ENCODE peak calls at places on chromosomes 1 and 21, in nine cellular contexts. N is endothelial cell of umbilical vein, G is fibroblast of lung, C is astrocyte, I is IMR-90, L is neural progenitor cell, T is neuronal stem cell, Z is mammary epithelial cell, F is GM23248. U is an unnamed sample.

GRCh38 chr1:94858276-94858675 is 38.1 kb downstream of the SLC44A3 start:
- DNase-seq in I (peak; percentile 45), C (peak; percentile 36), L (no peak), G (peak; percentile 54), Z (peak; percentile 54), N (no peak), T (no peak), F (peak; percentile 62), U (no peak)

GRCh38 chr1:234874291-234875288 is 254.0 kb downstream of the TOMM20 start:
- DNase-seq in T (no peak), F (peak; percentile 38), C (no peak), N (no peak), G (no peak), I (no peak), Z (no peak), L (no peak), U (no peak)

GRCh38 chr1:245378352-245379144 is 223.8 kb downstream of the KIF26B start:
- DNase-seq in N (no peak), F (no peak), Z (peak; percentile 10), I (no peak), C (no peak), T (no peak), G (no peak), L (no peak), U (no peak)

GRCh38 chr1:171901245-171901644 is 59.9 kb downstream of the DNM3 start:
- DNase-seq in N (no peak), T (no peak), Z (no peak), G (peak; percentile 48), C (peak; percentile 25), I (no peak), L (no peak), F (no peak), U (no peak)

GRCh38 chr1:78650114-78650513 is 483 bp downstream of the IFI44 start:
- DNase-seq in I (no peak), G (peak; percentile 5), N (peak; percentile 33), L (no peak), C (peak; percentile 12), Z (no peak), T (no peak), F (peak; percentile 3), U (no peak)

GRCh38 chr1:214552174-214552608 is 789 bp upstream of the PTPN14 start:
- DNase-seq in Z (peak; percentile 91), L (peak; percentile 75), F (peak; percentile 88), N (peak; percentile 82), C (peak; percentile 71), T (peak; percentile 47), G (peak; percentile 82), I (peak; percentile 64), U (no peak)

GRCh38 chr1:236727521-236727920 is 41.2 kb downstream of the ACTN2 start:
- DNase-seq in Z (no peak), T (no peak), F (no peak), N (no peak), L (no peak), G (no peak), I (no peak), C (no peak), U (no peak)

GRCh38 chr1:68785328-68785727 is 288.4 kb upstream of the DEPDC1 start:
- DNase-seq in T (no peak), G (no peak), F (no peak), L (no peak), Z (no peak), I (no peak), C (no peak), N (no peak), U (no peak)

GRCh38 chr1:20494609-20495311 is 8.8 kb upstream of the CAMK2N1 start:
- DNase-seq in C (peak; percentile 95), T (no peak), L (no peak), G (peak; percentile 97), Z (peak; percentile 94), F (peak; percentile 97), I (peak; percentile 95), N (peak; percentile 87), U (no peak)

GRCh38 chr1:99457381-99458165 is 188.3 kb upstream of the PALMD start:
- DNase-seq in T (no peak), Z (peak; percentile 88), C (peak; percentile 81), L (no peak), F (peak; percentile 89), G (peak; percentile 83), N (no peak), I (peak; percentile 89), U (peak; percentile 76)

GRCh38 chr21:37593740-37594471 is 227.3 kb downstream of the DYRK1A start:
- DNase-seq in T (no peak), C (no peak), N (no peak), Z (no peak), I (no peak), F (no peak), L (peak; percentile 37), G (no peak), U (no peak)

GRCh38 chr1:26285366-26286063 is 5.6 kb downstream of the SH3BGRL3 start:
- DNase-seq in F (peak; percentile 32), T (no peak), I (no peak), G (no peak), Z (no peak), L (peak; percentile 82), C (no peak), N (no peak), U (no peak)

GRCh38 chr1:16088996-16089395 is 15.5 kb upstream of the FAM131C start:
- DNase-seq in Z (peak; percentile 88), F (peak; percentile 92), I (peak; percentile 86), L (no peak), C (peak; percentile 89), N (peak; percentile 44), T (no peak), G (peak; percentile 92), U (no peak)

GRCh38 chr1:178634445-178634844 is 90.6 kb upstream of the RALGPS2 start:
- DNase-seq in F (peak; percentile 15), C (peak; percentile 53), Z (no peak), I (no peak), G (peak; percentile 62), L (no peak), N (no peak), T (no peak), U (no peak)

GRCh38 chr1:197268012-197268411 is at the start of gene CRB1:
- DNase-seq in I (no peak), T (peak; percentile 46), Z (no peak), G (peak; percentile 10), L (peak; percentile 26), N (no peak), F (peak; percentile 2), C (no peak), U (no peak)

GRCh38 chr1:176961678-176962077 is 202.8 kb downstream of the ASTN1 start:
- DNase-seq in G (no peak), Z (no peak), L (no peak), N (no peak), T (no peak), I (no peak), C (no peak), F (no peak), U (no peak)

GRCh38 chr1:168867941-168868634 is 139.1 kb upstream of the DPT start:
- DNase-seq in F (no peak), T (no peak), L (no peak), G (no peak), I (no peak), N (no peak), C (no peak), Z (no peak), U (no peak)

GRCh38 chr1:39458991-39459390 is 32.4 kb upstream of the BMP8A start:
- DNase-seq in L (no peak), N (no peak), F (no peak), I (no peak), T (no peak), G (no peak), C (no peak), Z (no peak), U (no peak)
- H3K36me3 ChIP-seq in L (peaks cover 34% of the 10 kb centered on the region), N (peaks cover 76% of the 10 kb centered on the region), F (peaks cover 96% of the 10 kb centered on the region), I (peaks cover 75% of the 10 kb centered on the region), T (peaks cover 66% of the 10 kb centered on the region), G (peaks cover 46% of the 10 kb centered on the region), C (peaks cover 89% of the 10 kb centered on the region), Z (peaks cover 48% of the 10 kb centered on the region), U (peaks cover 90% of the 10 kb centered on the region)

DNA sequence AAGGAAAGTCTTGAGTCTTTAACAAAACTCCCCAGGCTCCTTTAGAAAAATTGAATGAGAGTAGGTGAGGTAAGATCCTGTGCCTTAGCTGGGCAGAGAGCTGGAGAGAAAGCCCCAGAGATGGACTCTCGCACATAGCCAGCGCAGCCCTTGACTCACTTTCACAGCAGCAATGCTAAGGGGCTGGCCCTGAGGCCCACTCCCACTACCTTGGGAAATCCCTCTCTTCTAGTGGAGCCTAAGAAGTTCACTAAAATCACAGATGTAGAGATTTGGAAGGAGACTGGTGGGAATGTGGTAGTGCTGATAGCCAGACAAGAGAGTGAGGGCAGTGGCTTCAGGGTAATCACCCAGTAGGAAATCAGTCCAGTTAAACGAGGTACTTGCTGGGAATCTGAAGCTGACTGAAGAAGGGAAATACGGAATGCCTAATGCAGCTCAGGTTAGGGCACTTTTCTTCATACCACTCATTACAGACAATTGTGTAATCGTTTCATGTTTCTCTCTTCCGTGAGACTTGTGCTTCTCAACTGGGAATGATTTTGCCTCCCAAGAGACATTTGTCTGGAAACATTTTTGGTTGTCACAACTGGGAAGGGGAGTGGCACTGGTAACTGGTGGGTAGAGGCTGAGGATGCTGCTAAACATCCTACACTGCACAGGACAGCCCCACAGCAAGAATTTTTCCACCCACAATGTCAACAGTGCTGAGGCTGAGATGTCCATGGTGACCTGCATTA is 42.4 kb upstream of the LRRC8C start:
- DNase-seq in T (no peak), C (no peak), G (no peak), F (peak; percentile 10), Z (no peak), I (no peak), L (no peak), N (no peak), U (no peak)
- H3K9ac ChIP-seq in T (no peak overlapping the region), C (no peak overlapping the region), G (no peak overlapping the region), F (no peak overlapping the region), Z (no peak overlapping the region), I (no peak overlapping the region), L (no peak overlapping the region), N (no peak overlapping the region), U (no peak overlapping the region)

GRCh38 chr1:21852282-21853129 is 40.4 kb downstream of the LDLRAD2 start:
- DNase-seq in T (no peak), C (no peak), F (no peak), L (no peak), Z (no peak), N (no peak), I (no peak), G (no peak), U (no peak)
- H3K36me3 ChIP-seq in T (peaks cover 57% of the 10 kb centered on the region), C (peaks cover 7% of the 10 kb centered on the region), F (peaks cover 33% of the 10 kb centered on the region), L (no peaks in the 10 kb centered on the region), Z (peaks cover 18% of the 10 kb centered on the region), N (peaks cover 73% of the 10 kb centered on the region), I (peaks cover 83% of the 10 kb centered on the region), G (peaks cover 50% of the 10 kb centered on the region), U (no peaks in the 10 kb centered on the region)

GRCh38 chr1:154208677-154209390 is 2.7 kb upstream of the CFAP141 start:
- DNase-seq in N (no peak), L (no peak), G (no peak), F (no peak), Z (no peak), I (no peak), C (no peak), T (no peak), U (no peak)

GRCh38 chr1:154218545-154218944 is 2.2 kb upstream of the UBAP2L start:
- DNase-seq in G (no peak), N (no peak), T (no peak), I (no peak), Z (no peak), C (no peak), L (no peak), F (no peak), U (no peak)

GRCh38 chr1:154212083-154212482 is 6.0 kb upstream of the CFAP141 start:
- DNase-seq in T (no peak), I (no peak), F (no peak), Z (no peak), L (no peak), G (no peak), C (no peak), N (no peak), U (no peak)

GRCh38 chr1:154213274-154213673 is 7.1 kb upstream of the CFAP141 start:
- DNase-seq in L (no peak), F (peak; percentile 76), T (no peak), C (peak; percentile 55), I (peak; percentile 86), Z (peak; percentile 78), N (no peak), G (peak; percentile 69), U (no peak)
- H3K9ac ChIP-seq in L (no peak overlapping the region), F (peak overlapping the region; percentile 0), T (no peak overlapping the region), C (no peak overlapping the region), I (no peak overlapping the region), Z (no peak overlapping the region), N (no peak overlapping the region), G (no peak overlapping the region), U (no peak overlapping the region)